ENCODE peak calls at places on chromosomes 1 and 21, in ten cellular contexts. G is cerebellar nuclear complex; U is CD8-positive, alpha-beta memory T cell; V is occipital lobe; I is activated CD4-positive, CD25-positive, alpha-beta regulatory T cell treated with anti-CD3 and anti-CD28 coated beads, Interleukin-2, amount 50 U/mL, for 16 hours; X is kidney tubule cell; M is endothelial cell; S is NCI-H1930; O is amygdala; L is GM03348. Y is an unnamed sample.
A peak's percentile ranks its signal among the peaks of the same experiment; 100 is the strongest.

GRCh38 chr1:9901148-9902059 is 8.7 kb downstream of the CTNNBIP1 start:
- DNase-seq in G (peak; percentile 44), U (no peak), V (no peak), I (no peak), X (no peak), M (no peak), S (no peak), O (no peak), L (no peak), Y (no peak)

GRCh38 chr1:21334214-21335087 is 44.2 kb upstream of the ECE1 start:
- DNase-seq in G (no peak), U (peak; percentile 90), V (peak; percentile 38), I (peak; percentile 67), X (peak; percentile 94), M (peak; percentile 76), S (no peak), O (peak; percentile 26), L (peak; percentile 87), Y (no peak)

GRCh38 chr1:34163792-34164509 is 1.1 kb downstream of the CSMD2 start:
- DNase-seq in G (no peak), U (no peak), V (no peak), I (no peak), X (peak; percentile 7), M (peak; percentile 35), S (no peak), O (no peak), L (peak; percentile 60), Y (no peak)

GRCh38 chr21:43719748-43720538 is 1.0 kb downstream of the PDXK start:
- DNase-seq in G (no peak), U (no peak), V (no peak), I (no peak), X (no peak), M (no peak), S (no peak), O (no peak), L (no peak), Y (no peak)

GRCh38 chr21:37700641-37701202 is 215.5 kb downstream of the KCNJ6 start:
- DNase-seq in G (no peak), U (no peak), V (peak; percentile 21), I (no peak), X (peak; percentile 84), M (peak; percentile 58), S (peak; percentile 27), O (no peak), L (peak; percentile 90), Y (peak; percentile 52)

GRCh38 chr1:173212952-173213491 is 5.9 kb upstream of the TNFSF4 start:
- DNase-seq in G (no peak), U (no peak), V (no peak), I (no peak), X (no peak), M (no peak), S (no peak), O (no peak), L (no peak), Y (no peak)

GRCh38 chr1:234517087-234517802 is 38.3 kb upstream of the TARBP1 start:
- DNase-seq in G (no peak), U (no peak), V (no peak), I (no peak), X (no peak), M (no peak), S (no peak), O (no peak), L (no peak), Y (no peak)

GRCh38 chr1:15965228-15965767 is 10.6 kb downstream of the ZBTB17 start:
- DNase-seq in G (no peak), U (no peak), V (peak; percentile 41), I (no peak), X (no peak), M (no peak), S (no peak), O (no peak), L (peak; percentile 67), Y (no peak)

GRCh38 chr1:153395136-153395685 is 4.3 kb upstream of the S100A8 start:
- DNase-seq in G (no peak), U (no peak), V (no peak), I (no peak), X (peak; percentile 17), M (no peak), S (no peak), O (no peak), L (no peak), Y (no peak)

GRCh38 chr21:30072496-30072895 is 94.1 kb downstream of the CLDN17 start:
- DNase-seq in G (no peak), U (no peak), V (no peak), I (no peak), X (peak; percentile 63), M (peak; percentile 52), S (no peak), O (no peak), L (peak; percentile 3), Y (no peak)

GRCh38 chr21:30900881-30901280 is 19.5 kb upstream of the KRTAP11-1 start:
- DNase-seq in G (no peak), U (no peak), V (no peak), I (no peak), X (no peak), M (no peak), S (no peak), O (no peak), L (no peak), Y (no peak)

Y was measured in NCI-H1048.